ENCODE peak calls at places on chromosomes 13 and 19, in eight cellular contexts. Y is amniotic stem cell; L is naive thymus-derived CD4-positive, alpha-beta T cell; D is T follicular helper cell; N is fibroblast of mammary gland; H is activated T-helper 1 cell treated with Interleukin-2 at 50 U/mL for 16 hours; I is GM13977; U is AG08395. B is an unnamed sample.

GRCh38 chr19:19610376-19611240 is 7.9 kb downstream of the PBX4 start:
- DNase-seq in Y (no peak), U (no peak), N (no peak), I (no peak), H (no peak), L (no peak), D (no peak), B (no peak)

GRCh38 chr13:53250977-53251376 is 222.4 kb downstream of the OLFM4 start:
- DNase-seq in I (no peak), L (no peak), N (no peak), H (no peak), Y (no peak), U (no peak), D (no peak), B (no peak)

GRCh38 chr19:55536951-55537740 is at the start of gene SBK2:
- DNase-seq in Y (no peak), I (no peak), U (no peak), D (no peak), H (no peak), N (no peak), L (no peak), B (peak)

GRCh38 chr19:53183146-53183545 is 10.0 kb downstream of the ZNF665 start:
- DNase-seq in D (no peak), I (no peak), N (peak), H (no peak), U (peak), L (no peak), Y (no peak), B (no peak)

GRCh38 chr19:17520865-17521264 is 9.4 kb downstream of the PGLS start:
- DNase-seq in U (no peak), I (no peak), H (no peak), Y (no peak), D (no peak), L (no peak), N (no peak), B (no peak)

GRCh38 chr13:99310382-99311031 is 3.3 kb upstream of the GPR183 start:
- DNase-seq in L (no peak), D (no peak), I (no peak), U (peak), H (no peak), N (peak), Y (peak), B (no peak)

GRCh38 chr19:38837656-38838121 is 6.1 kb upstream of the ECH1 start:
- DNase-seq in H (no peak), I (no peak), D (no peak), U (no peak), L (no peak), N (no peak), Y (peak), B (no peak)

GRCh38 chr13:107576430-107576829 is 638.9 kb downstream of the LIG4 start:
- DNase-seq in U (no peak), N (no peak), H (no peak), D (no peak), Y (no peak), L (no peak), I (no peak), B (no peak)

GRCh38 chr13:100454876-100455275 is 133.7 kb downstream of the GGACT start:
- DNase-seq in D (no peak), H (no peak), L (no peak), N (peak), I (no peak), Y (no peak), U (no peak), B (no peak)

GRCh38 chr13:51222510-51223283 is 499 bp downstream of the FAM124A start:
- DNase-seq in Y (no peak), N (no peak), I (no peak), U (no peak), D (no peak), H (no peak), L (no peak), B (peak)

GRCh38 chr13:110323986-110324749 is 17.1 kb downstream of the COL4A2 start:
- DNase-seq in H (no peak), Y (no peak), U (no peak), L (no peak), I (no peak), N (no peak), D (no peak), B (no peak)

GRCh38 chr19:39160523-39160861 is 34.9 kb downstream of the PAK4 start:
- DNase-seq in Y (no peak), N (peak), I (no peak), L (no peak), H (no peak), U (peak), D (no peak), B (peak)

GRCh38 chr19:36574762-36575161 is 1.7 kb upstream of the ZNF529 start:
- DNase-seq in I (no peak), D (no peak), H (no peak), L (no peak), N (no peak), Y (no peak), U (no peak), B (no peak)

GRCh38 chr19:5045956-5046338 is 77.0 kb downstream of the KDM4B start:
- DNase-seq in N (no peak), U (no peak), D (no peak), H (no peak), L (no peak), Y (no peak), I (no peak), B (no peak)

GRCh38 chr13:44879452-44880058 is 109.7 kb downstream of the NUFIP1 start:
- DNase-seq in Y (peak), H (no peak), D (no peak), N (peak), I (peak), L (no peak), U (peak), B (no peak)

GRCh38 chr13:33087091-33087490 is 70.9 kb downstream of the KL start:
- DNase-seq in I (no peak), H (no peak), D (no peak), L (no peak), U (no peak), Y (no peak), N (no peak), B (no peak)

GRCh38 chr13:50127726-50128291 is 112.6 kb downstream of the KCNRG start:
- DNase-seq in D (no peak), H (no peak), N (no peak), U (no peak), Y (no peak), I (no peak), L (no peak), B (no peak)

GRCh38 chr19:49799798-49800376 is 13.2 kb downstream of the FUZ start:
- DNase-seq in D (no peak), L (no peak), H (no peak), U (no peak), I (no peak), N (no peak), Y (no peak), B (no peak)

GRCh38 chr13:99990045-99990977 is 8.7 kb downstream of the ZIC2 start:
- DNase-seq in D (no peak), N (no peak), L (no peak), I (no peak), Y (no peak), U (no peak), H (no peak), B (no peak)

GRCh38 chr19:47438793-47439220 is 19.5 kb upstream of the MEIS3 start:
- DNase-seq in D (no peak), I (no peak), H (no peak), N (no peak), L (no peak), Y (no peak), U (no peak), B (no peak)

GRCh38 chr19:13099073-13099999 is 3.3 kb downstream of the LYL1 start:
- DNase-seq in L (peak), D (peak), H (peak), I (peak), N (peak), Y (no peak), U (peak), B (peak)

GRCh38 chr19:14477417-14478112 is 2.4 kb upstream of the PTGER1 start:
- DNase-seq in D (no peak), U (no peak), Y (no peak), H (no peak), N (no peak), I (peak), L (no peak), B (no peak)

GRCh38 chr19:5172859-5173577 is 167.6 kb downstream of the PTPRS start:
- DNase-seq in I (no peak), L (no peak), D (no peak), N (peak), U (peak), Y (peak), H (no peak), B (no peak)

GRCh38 chr13:110125613-110126272 is 181.2 kb downstream of the COL4A1 start:
- DNase-seq in L (no peak), D (no peak), N (no peak), I (no peak), U (no peak), H (no peak), Y (no peak), B (no peak)

GRCh38 chr19:58439576-58440554 is at the start of gene ZNF132:
- DNase-seq in L (peak), N (peak), Y (peak), D (peak), I (peak), H (peak), U (peak), B (peak)

GRCh38 chr19:35703343-35703742 is 1.0 kb upstream of the ZBTB32 start:
- DNase-seq in L (no peak), H (no peak), I (no peak), N (no peak), U (no peak), Y (no peak), D (no peak), B (no peak)

GRCh38 chr19:30144242-30144758 is 202.3 kb downstream of the URI1 start:
- DNase-seq in L (no peak), H (no peak), I (no peak), Y (no peak), D (no peak), N (no peak), U (no peak), B (no peak)

GRCh38 chr19:53136432-53136831 is 3.7 kb upstream of the ZNF415 start:
- DNase-seq in L (no peak), H (no peak), I (no peak), U (no peak), D (no peak), Y (no peak), N (no peak), B (no peak)

GRCh38 chr19:40923934-40924391 is 41.9 kb upstream of the CYP2A7 start:
- DNase-seq in I (no peak), Y (no peak), N (no peak), L (no peak), H (no peak), D (no peak), U (no peak), B (no peak)

GRCh38 chr13:110187501-110188161 is 119.3 kb downstream of the COL4A1 start:
- DNase-seq in L (no peak), H (no peak), U (peak), Y (peak), I (no peak), D (no peak), N (peak), B (peak)

GRCh38 chr19:5313307-5313706 is 27.3 kb downstream of the PTPRS start:
- DNase-seq in N (no peak), L (no peak), D (no peak), H (no peak), Y (no peak), U (no peak), I (no peak), B (no peak)

GRCh38 chr19:17220207-17220758 is 5.1 kb downstream of the USE1 start:
- DNase-seq in D (no peak), I (no peak), U (peak), H (no peak), L (no peak), Y (no peak), N (peak), B (peak)

GRCh38 chr19:6039541-6040225 is 61.7 kb upstream of the RANBP3 start:
- DNase-seq in L (no peak), D (no peak), U (no peak), N (peak), I (no peak), Y (no peak), H (no peak), B (no peak)

GRCh38 chr19:33798701-33799111 is 2.0 kb downstream of the KCTD15 start:
- DNase-seq in N (no peak), D (no peak), I (no peak), L (no peak), H (no peak), Y (no peak), U (no peak), B (no peak)

GRCh38 chr19:36198116-36198515 is 16.3 kb downstream of the ZNF565 start:
- DNase-seq in N (no peak), D (no peak), I (no peak), Y (no peak), L (no peak), H (no peak), U (no peak), B (no peak)

GRCh38 chr13:99572921-99573320 is 71.6 kb downstream of the TM9SF2 start:
- DNase-seq in L (no peak), Y (no peak), N (peak), I (no peak), D (no peak), U (peak), H (no peak), B (no peak)

GRCh38 chr19:2064788-2065524 is 13.9 kb upstream of the MKNK2 start:
- DNase-seq in H (no peak), D (no peak), U (peak), Y (no peak), L (no peak), N (no peak), I (no peak), B (peak)